ENCODE peak calls at places on chromosome 21, in seven cellular contexts. Y, B, P, H, X, L and V are unnamed samples.

GRCh38 chr21:16279658-16280581 is 550.1 kb downstream of the USP25 start:
- DNase-seq in L (peak; percentile 35), H (no peak), X (peak; percentile 62), Y (peak; percentile 10), B (peak; percentile 69), P (peak; percentile 69), V (peak; percentile 63)

GRCh38 chr21:15480160-15480559 is 249.6 kb upstream of the USP25 start:
- DNase-seq in P (no peak), L (no peak), X (no peak), Y (no peak), B (no peak), H (no peak), V (no peak)

GRCh38 chr21:30478015-30478414 is 2.2 kb downstream of the KRTAP19-1 start:
- DNase-seq in X (no peak), L (no peak), H (no peak), B (no peak), P (no peak), Y (no peak), V (no peak)

GRCh38 chr21:31305888-31306287 is 38.2 kb downstream of the TIAM1 start:
- DNase-seq in L (no peak), B (no peak), Y (no peak), P (no peak), X (no peak), H (no peak), V (no peak)

GRCh38 chr21:36125513-36126121 is 9.3 kb upstream of the CBR3 start:
- DNase-seq in P (peak; percentile 71), B (peak; percentile 67), H (no peak), Y (peak; percentile 70), L (no peak), X (peak; percentile 76), V (peak; percentile 71)

GRCh38 chr21:35294231-35294898 is 245.3 kb upstream of the RUNX1 start:
- DNase-seq in B (no peak), X (peak; percentile 2), H (no peak), Y (no peak), P (peak; percentile 21), L (no peak), V (peak; percentile 53)

GRCh38 chr21:37164742-37165141 is 91.7 kb downstream of the TTC3 start:
- DNase-seq in H (no peak), P (peak; percentile 42), Y (no peak), X (no peak), L (no peak), B (no peak), V (peak; percentile 47)

GRCh38 chr21:30058928-30059327 is 107.7 kb downstream of the CLDN17 start:
- DNase-seq in H (no peak), P (no peak), Y (no peak), B (no peak), X (no peak), L (no peak), V (no peak)

GRCh38 chr21:32329331-32329730 is 30.7 kb downstream of the MRAP start:
- DNase-seq in H (no peak), Y (peak; percentile 53), B (no peak), L (no peak), P (peak; percentile 43), X (no peak), V (peak; percentile 81)

GRCh38 chr21:17386498-17386897 is 126.3 kb upstream of the CXADR start:
- DNase-seq in P (no peak), H (no peak), X (peak; percentile 39), B (no peak), L (no peak), Y (no peak), V (no peak)

GRCh38 chr21:21238882-21239400 is 240.7 kb downstream of the NCAM2 start:
- DNase-seq in B (no peak), L (no peak), X (no peak), H (no peak), P (no peak), Y (peak; percentile 22), V (no peak)

GRCh38 chr21:32806810-32807386 is 35.3 kb upstream of the PAXBP1 start:
- DNase-seq in Y (peak; percentile 40), X (no peak), H (no peak), L (no peak), P (no peak), B (no peak), V (peak; percentile 47)

GRCh38 chr21:35340273-35340672 is 291.2 kb upstream of the RUNX1 start:
- DNase-seq in L (no peak), B (no peak), X (no peak), Y (no peak), H (no peak), P (no peak), V (no peak)

GRCh38 chr21:37463083-37463780 is 96.7 kb downstream of the DYRK1A start:
- DNase-seq in B (no peak), L (no peak), H (peak; percentile 40), Y (peak; percentile 80), P (peak; percentile 70), X (peak; percentile 47), V (peak; percentile 81)

GRCh38 chr21:29710498-29710897 is 229.3 kb downstream of the GRIK1 start:
- DNase-seq in Y (no peak), L (no peak), B (no peak), X (no peak), H (no peak), P (no peak), V (no peak)

GRCh38 chr21:37503848-37504467 is 137.4 kb downstream of the DYRK1A start:
- DNase-seq in B (no peak), X (no peak), P (peak; percentile 58), H (no peak), Y (peak; percentile 87), L (no peak), V (peak; percentile 39)

GRCh38 chr21:40841524-40842196 is 5.3 kb downstream of the DSCAM start:
- DNase-seq in B (no peak), X (peak; percentile 61), Y (no peak), H (no peak), L (peak; percentile 48), P (no peak), V (no peak)

DNA sequence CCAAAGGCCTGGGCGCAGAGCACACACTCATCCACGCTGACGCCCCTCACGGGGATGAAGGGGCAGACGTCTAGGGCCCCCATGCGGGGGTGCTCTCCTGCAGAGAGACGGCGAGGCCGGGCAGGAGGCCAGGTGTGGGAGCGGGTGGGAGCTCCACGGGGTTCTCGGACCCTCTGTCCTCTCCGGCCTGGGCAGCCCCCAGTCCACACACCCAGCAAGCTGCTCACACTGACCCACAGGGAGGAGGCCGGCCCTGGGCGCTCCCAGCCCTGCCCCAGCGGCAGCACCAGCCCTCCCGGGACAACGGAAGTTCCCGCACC is 2.5 kb downstream of the FTCD start:
- DNase-seq in B (peak; percentile 67), Y (no peak), H (no peak), L (peak; percentile 21), X (no peak), P (no peak), V (no peak)
- H3K4me3 ChIP-seq in B (no peak overlapping the region), Y (no peak overlapping the region), H (no peak overlapping the region), L (peak overlapping the region; percentile 41), X (no peak overlapping the region), P (no peak overlapping the region), V (no peak overlapping the region)

DNA sequence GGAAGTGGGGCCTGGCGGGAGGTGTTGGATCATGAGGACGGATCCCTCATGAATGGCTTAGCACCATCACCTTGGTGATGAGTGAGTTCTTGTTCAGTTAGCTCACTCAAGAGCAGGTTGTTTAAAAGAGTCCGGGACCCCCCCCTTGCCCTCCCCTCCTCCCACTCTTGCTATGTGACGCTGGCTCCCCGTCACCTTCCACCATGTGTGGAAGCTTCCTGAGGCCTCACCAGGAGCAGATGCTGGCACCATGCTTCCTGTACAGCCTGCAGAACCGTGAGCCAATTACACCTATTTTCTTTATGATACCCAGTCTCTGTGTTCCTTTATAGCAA is 3.0 kb upstream of the SLC19A1 start:
- DNase-seq in X (no peak), H (no peak), B (peak; percentile 25), P (no peak), L (no peak), Y (no peak), V (no peak)
- TF ChIP-seq CTCF in X (no peak), H (no peak), B (no peak), P (no peak), L (no peak), Y (no peak), V (no peak)

GRCh38 chr21:25573409-25574206 is 33.7 kb downstream of the MRPL39 start:
- DNase-seq in P (peak; percentile 60), X (no peak), B (no peak), Y (peak; percentile 99), L (no peak), H (no peak), V (peak; percentile 84)
- H3K4me3 ChIP-seq in P (no peak overlapping the region), X (no peak overlapping the region), B (no peak overlapping the region), Y (no peak overlapping the region), L (no peak overlapping the region), H (peak overlapping the region; percentile 19), V (no peak overlapping the region)

DNA sequence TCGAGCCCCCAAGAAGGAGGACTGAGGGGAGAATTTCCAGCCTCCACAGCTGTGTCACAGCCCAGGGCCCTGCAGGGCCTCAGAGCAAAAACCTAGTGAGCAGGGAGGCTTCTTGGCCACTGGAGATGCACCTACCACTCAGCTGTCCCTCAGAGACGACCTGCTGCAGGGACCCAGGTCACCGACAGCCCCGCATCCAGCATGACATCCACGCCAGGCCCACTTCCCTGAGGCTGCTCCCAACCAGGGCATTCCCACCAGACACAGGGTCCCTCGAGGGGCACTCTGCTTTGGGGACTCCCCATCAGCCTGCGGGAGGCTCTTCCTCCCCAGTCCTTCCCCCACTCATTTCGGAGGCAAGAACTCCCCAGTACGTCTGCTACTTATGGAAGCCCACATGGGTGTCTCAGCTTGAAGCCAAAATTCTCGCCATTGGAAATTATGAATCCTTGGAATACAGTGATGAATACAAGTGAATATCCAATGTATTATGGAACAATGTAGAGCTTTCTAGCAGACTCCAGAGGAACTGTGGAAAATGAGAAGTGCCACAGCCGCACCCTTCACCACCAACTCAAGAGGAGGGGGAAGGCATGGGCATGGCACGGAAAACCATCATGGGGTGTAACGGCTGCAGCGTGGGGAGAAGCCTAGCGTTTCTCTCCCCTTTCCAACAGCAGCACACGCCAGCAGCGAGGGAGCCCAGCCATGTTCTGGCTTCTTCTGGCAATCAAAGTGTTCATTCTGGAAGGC is 6.9 kb downstream of the TFF3 start:
- DNase-seq in X (no peak), P (no peak), Y (no peak), H (no peak), B (no peak), L (no peak), V (no peak)
- TF ChIP-seq CTCF in X (no peak), P (no peak), Y (no peak), H (no peak), B (no peak), L (no peak), V (no peak)